ENCODE peak calls at places on chromosomes 3 and 15, in four cellular contexts. H, L, C and Q are unnamed samples.

GRCh38 chr15:56772868-56773639 is 39.7 kb upstream of the ZNF280D start:
- DNase-seq in H (no peak), L (peak), C (no peak), Q (no peak)

GRCh38 chr15:101111570-101112262 is 140.1 kb downstream of the CHSY1 start:
- DNase-seq in H (no peak), L (no peak), C (no peak), Q (no peak)

GRCh38 chr3:49609314-49609713 is 55.0 kb downstream of the BSN start:
- DNase-seq in H (no peak), L (no peak), C (no peak), Q (no peak)

GRCh38 chr15:39579487-39580116 is 1.3 kb upstream of the THBS1 start:
- DNase-seq in H (peak), L (peak), C (peak), Q (peak)

GRCh38 chr15:40002295-40002694 is 36.7 kb downstream of the SRP14 start:
- DNase-seq in H (no peak), L (peak), C (no peak), Q (no peak)

GRCh38 chr3:50028336-50028735 is 60.4 kb upstream of the RBM5 start:
- DNase-seq in H (no peak), L (peak), C (peak), Q (peak)

GRCh38 chr3:147930417-147930816 is 521.3 kb downstream of the ZIC1 start:
- DNase-seq in H (no peak), L (peak), C (no peak), Q (no peak)

GRCh38 chr3:178088930-178089329 is 447.3 kb upstream of the KCNMB2 start:
- DNase-seq in H (no peak), L (no peak), C (no peak), Q (no peak)

GRCh38 chr3:32815812-32816438 is 1.9 kb upstream of the TRIM71 start:
- DNase-seq in H (no peak), L (no peak), C (no peak), Q (peak)

GRCh38 chr3:152109038-152109437 is 159.7 kb upstream of the MBNL1 start:
- DNase-seq in H (no peak), L (no peak), C (no peak), Q (no peak)

GRCh38 chr3:133838916-133839800 is 33.5 kb downstream of the SRPRB start:
- DNase-seq in H (no peak), L (no peak), C (no peak), Q (no peak)

GRCh38 chr15:20340931-20341661 is 200.5 kb downstream of the GOLGA6L6 start:
- DNase-seq in H (peak), L (no peak), C (no peak), Q (peak)

GRCh38 chr3:180633722-180634121 is 31.8 kb downstream of the TTC14 start:
- DNase-seq in H (no peak), L (no peak), C (no peak), Q (no peak)

GRCh38 chr3:113745273-113746068 is 578 bp downstream of the NAA50 start:
- DNase-seq in H (peak), L (peak), C (peak), Q (peak)

GRCh38 chr3:33023176-33024136 is 72.0 kb downstream of the CCR4 start:
- DNase-seq in H (no peak), L (no peak), C (no peak), Q (no peak)

GRCh38 chr3:178084938-178085816 is 451.1 kb upstream of the KCNMB2 start:
- DNase-seq in H (peak), L (peak), C (no peak), Q (peak)

GRCh38 chr3:110343376-110343775 is 728.2 kb upstream of the NECTIN3 start:
- DNase-seq in H (no peak), L (peak), C (no peak), Q (peak)

DNA sequence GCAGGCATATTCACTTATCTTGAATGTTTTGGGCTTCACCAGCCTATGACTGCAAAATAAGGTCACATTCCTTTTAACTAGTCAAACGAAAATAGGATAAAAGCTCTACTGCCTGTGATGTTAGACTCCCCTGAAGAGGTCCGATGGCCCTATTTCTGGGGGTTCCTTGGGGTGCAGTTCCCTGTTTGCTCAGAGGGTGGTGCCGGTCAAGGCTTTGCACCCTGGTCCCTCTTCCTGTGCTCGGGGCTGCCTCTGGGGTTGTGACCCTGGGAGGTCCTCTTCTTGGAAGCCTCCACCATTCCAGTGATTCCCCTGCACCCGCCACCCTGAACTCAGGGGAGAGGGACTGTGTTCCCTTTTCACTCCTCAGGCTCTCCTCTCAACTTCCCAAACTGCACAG is 86.7 kb upstream of the ANKRD34C start:
- DNase-seq in H (no peak), L (no peak), C (no peak), Q (no peak)
- TF ChIP-seq CTCF in H (no peak), L (no peak), C (no peak), Q (no peak)

DNA sequence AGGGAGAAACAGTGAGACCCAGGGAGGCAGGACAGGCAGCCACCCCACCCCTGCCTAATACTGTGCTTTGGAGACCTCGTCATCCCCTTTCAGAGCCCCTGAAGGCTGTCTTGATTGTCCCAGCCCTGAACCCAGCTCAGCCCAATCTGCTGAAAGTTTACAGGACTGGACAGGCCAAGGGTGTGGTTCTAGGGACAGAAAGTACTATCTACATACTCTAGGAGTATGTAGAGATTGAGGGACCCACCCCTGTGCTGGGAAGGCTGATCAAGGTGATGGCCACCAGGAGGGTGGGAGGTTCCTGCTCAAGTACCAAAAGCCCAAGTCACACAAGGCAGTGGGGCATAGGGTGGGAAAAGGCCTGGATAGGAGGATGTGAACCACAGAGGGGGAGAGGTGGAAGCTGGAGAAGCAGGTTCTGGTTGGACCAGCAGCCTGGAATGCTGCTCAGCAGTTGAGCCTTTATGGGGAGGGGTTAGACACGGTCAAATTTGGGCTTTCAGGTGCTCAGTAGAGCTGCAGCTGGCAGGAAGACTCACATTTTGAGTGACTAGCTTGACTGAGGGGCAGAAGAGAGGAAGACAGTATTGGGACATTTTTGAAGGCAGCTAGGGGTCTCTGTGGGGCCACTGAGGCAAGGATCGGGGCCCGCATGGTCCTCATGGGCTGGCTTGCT is 6.7 kb downstream of the NBEAL2 start:
- DNase-seq in H (peak), L (no peak), C (no peak), Q (no peak)
- H3K4me3 ChIP-seq in H (no peak), L (no peak), C (no peak), Q (no peak)

GRCh38 chr3:4687167-4687566 is 194.0 kb downstream of the ITPR1 start:
- DNase-seq in H (no peak), L (no peak), C (no peak), Q (no peak)
- TF ChIP-seq CTCF in H (no peak), L (no peak), C (no peak), Q (no peak)

GRCh38 chr3:120454076-120454689 is 3.4 kb upstream of the FSTL1 start:
- DNase-seq in H (no peak), L (no peak), C (no peak), Q (no peak)

GRCh38 chr3:120451670-120452220 is 953 bp upstream of the FSTL1 start:
- DNase-seq in H (no peak), L (no peak), C (no peak), Q (no peak)

GRCh38 chr3:120450261-120450913 is 405 bp downstream of the FSTL1 start:
- DNase-seq in H (peak), L (no peak), C (no peak), Q (peak)

GRCh38 chr3:120450914-120451669 is at the start of gene FSTL1:
- DNase-seq in H (peak), L (peak), C (no peak), Q (peak)

DNA sequence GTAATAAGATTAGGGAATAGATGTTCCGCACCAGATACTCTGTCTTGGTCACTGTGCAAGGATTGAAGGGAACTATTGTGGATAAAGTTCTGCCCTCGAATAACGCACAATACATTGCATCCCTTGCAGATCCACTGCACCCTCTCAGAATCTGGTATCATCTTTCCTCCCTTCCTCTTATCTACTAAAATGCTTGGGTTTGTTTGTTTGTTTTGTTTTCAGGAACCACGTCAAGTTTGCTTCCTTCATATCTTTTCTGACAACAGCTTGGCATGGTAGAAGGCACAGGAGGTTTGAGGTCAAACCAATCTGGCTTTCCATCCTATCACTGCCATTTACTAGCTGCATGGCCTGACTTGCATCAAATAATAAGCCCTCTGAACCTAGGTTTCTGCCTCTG is 2.0 kb upstream of the FSTL1 start:
- DNase-seq in H (no peak), L (no peak), C (no peak), Q (no peak)
- H3K4me3 ChIP-seq in H (no peak), L (no peak), C (no peak), Q (no peak)

DNA sequence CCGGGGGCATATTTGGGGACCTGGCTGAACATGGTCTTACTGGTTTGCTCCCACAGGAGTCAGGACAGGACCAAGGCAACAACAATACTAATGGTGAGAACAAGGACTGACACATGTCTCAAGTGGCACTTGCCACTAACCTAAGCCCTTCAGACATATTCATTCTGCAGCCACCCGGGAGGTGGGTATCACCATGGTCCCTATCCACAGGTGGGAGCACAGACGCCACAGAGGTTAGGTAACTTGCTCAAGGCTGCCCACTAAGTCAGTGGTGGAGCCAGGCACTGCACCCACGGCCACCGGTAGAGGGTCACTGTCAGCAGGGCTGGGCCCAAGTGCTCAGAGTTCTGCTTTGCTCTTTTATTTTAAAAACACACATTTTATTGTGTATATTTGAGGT is 29.8 kb upstream of the SLC41A3 start:
- DNase-seq in H (no peak), L (no peak), C (no peak), Q (no peak)
- TF ChIP-seq CTCF in H (no peak), L (peak), C (peak), Q (peak)

GRCh38 chr3:14179795-14180194 is 1.2 kb downstream of the LSM3 start:
- DNase-seq in H (no peak), L (no peak), C (no peak), Q (no peak)
- H3K4me3 ChIP-seq in H (peak), L (no peak), C (no peak), Q (peak)

GRCh38 chr15:49145651-49146609 is 9.5 kb downstream of the COPS2 start:
- DNase-seq in H (no peak), L (peak), C (no peak), Q (peak)
- TF ChIP-seq CTCF in H (peak), L (peak), C (peak), Q (peak)

DNA sequence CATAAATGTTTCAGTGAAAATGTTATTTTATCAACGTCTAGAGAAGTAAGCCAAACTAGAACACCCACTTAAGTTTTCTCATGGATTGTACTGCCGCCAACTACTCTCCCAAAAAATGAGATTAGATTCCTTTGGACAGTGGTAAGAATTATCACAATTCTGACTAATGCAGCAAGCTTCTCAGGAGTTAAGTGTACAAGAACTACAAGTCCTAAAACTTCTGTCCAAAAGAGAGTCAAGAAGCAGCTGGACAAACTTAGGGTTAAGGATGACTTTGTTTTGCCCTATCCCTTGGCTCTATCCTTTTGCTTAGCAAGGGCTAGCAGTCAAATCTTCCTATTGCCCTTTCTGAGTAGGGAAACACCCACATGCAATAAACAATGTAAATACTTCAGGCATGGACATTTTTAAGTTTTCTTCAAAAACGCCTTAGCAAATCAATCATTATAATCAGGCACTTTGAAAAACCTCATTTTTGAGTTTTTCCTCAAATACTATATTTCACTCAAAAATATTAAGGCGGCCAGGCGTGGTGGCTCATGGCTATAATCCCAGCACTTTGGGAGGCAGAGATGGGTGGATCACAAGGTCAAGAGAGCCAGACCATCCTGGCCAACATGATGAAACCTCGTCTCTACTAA is 19.5 kb downstream of the RAF1 start:
- DNase-seq in H (no peak), L (peak), C (no peak), Q (peak)
- H3K4me3 ChIP-seq in H (no peak), L (no peak), C (no peak), Q (no peak)

DNA sequence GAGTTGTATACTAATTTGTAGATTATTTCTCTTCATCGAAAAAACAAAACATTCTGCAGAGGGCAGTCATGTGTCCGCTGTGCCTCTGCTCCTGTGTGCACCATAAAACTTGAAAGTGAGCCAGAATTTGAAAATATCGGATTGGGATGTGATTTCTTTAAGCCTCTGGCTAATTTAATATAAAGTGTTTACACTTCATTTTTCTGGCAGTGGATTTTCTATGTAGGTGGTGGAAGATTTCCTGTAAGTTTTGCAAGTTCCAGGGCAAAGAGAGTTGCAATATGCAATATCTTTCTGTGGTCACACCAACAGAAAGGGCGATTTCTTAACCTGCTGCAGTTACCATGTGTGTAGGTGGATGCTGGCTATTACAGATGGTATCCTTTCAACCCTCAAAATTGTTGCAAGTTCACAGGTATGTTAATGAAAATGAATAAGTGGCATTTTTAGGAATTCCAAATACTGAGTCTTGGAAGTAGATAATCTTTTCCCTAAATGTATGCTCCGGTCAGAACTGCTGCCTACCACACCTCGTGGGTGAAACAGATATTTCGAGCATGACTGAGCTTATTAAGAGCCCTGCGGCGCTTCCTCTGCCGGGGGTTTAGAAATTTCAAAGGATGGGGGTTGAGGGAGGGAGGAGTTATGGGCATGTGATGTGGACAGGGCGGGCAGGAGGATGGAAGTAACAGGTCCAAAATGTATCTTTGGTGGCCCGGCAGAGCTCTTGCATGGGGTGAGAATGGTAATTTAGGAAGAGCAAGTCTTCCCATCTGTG is 134.0 kb downstream of the PGPEP1L start:
- DNase-seq in H (no peak), L (peak), C (peak), Q (peak)
- TF ChIP-seq CTCF in H (no peak), L (no peak), C (no peak), Q (no peak)